ENCODE peak calls at places on chromosome X, in six cellular contexts. One of them, this sample, is unnamed.

GRCh38 chrX:94424456-94424855 is 750.5 kb downstream of the FAM133A start:
- DNase-seq in BJ: no peak
- DNase-seq in OCI-LY7: no peak
- DNase-seq in cardiac muscle cell: no peak
- DNase-seq in SJSA1: no peak
- DNase-seq in heart right ventricle: no peak
- DNase-seq in this sample: no peak

GRCh38 chrX:43552703-43553102 is 103.4 kb upstream of the MAOA start:
- DNase-seq in BJ: no peak
- DNase-seq in OCI-LY7: no peak
- DNase-seq in cardiac muscle cell: no peak
- DNase-seq in SJSA1: no peak
- DNase-seq in heart right ventricle: no peak
- DNase-seq in this sample: no peak

GRCh38 chrX:7950865-7951264 is 23.7 kb upstream of the PNPLA4 start:
- DNase-seq in BJ: no peak
- DNase-seq in OCI-LY7: peak
- DNase-seq in cardiac muscle cell: peak
- DNase-seq in SJSA1: no peak
- DNase-seq in heart right ventricle: no peak
- DNase-seq in this sample: no peak

GRCh38 chrX:95057341-95057740 is 1383.3 kb downstream of the FAM133A start:
- DNase-seq in BJ: no peak
- DNase-seq in OCI-LY7: no peak
- DNase-seq in cardiac muscle cell: no peak
- DNase-seq in SJSA1: no peak
- DNase-seq in heart right ventricle: no peak
- DNase-seq in this sample: no peak

GRCh38 chrX:6708041-6708440 is 173.1 kb upstream of the VCX3A start:
- DNase-seq in BJ: peak
- DNase-seq in OCI-LY7: no peak
- DNase-seq in cardiac muscle cell: no peak
- DNase-seq in SJSA1: no peak
- DNase-seq in heart right ventricle: no peak
- DNase-seq in this sample: no peak

GRCh38 chrX:2552621-2553297 is 52.0 kb upstream of the DHRSX start:
- DNase-seq in BJ: peak
- DNase-seq in OCI-LY7: no peak
- DNase-seq in cardiac muscle cell: no peak
- DNase-seq in SJSA1: peak
- DNase-seq in heart right ventricle: no peak
- DNase-seq in this sample: no peak

GRCh38 chrX:121256653-121257052 is 209.2 kb downstream of the GLUD2 start:
- DNase-seq in BJ: no peak
- DNase-seq in OCI-LY7: no peak
- DNase-seq in cardiac muscle cell: no peak
- DNase-seq in SJSA1: no peak
- DNase-seq in heart right ventricle: no peak
- DNase-seq in this sample: no peak

GRCh38 chrX:115408736-115409390 is 119.3 kb downstream of the LUZP4 start:
- DNase-seq in BJ: no peak
- DNase-seq in OCI-LY7: no peak
- DNase-seq in cardiac muscle cell: no peak
- DNase-seq in SJSA1: no peak
- DNase-seq in heart right ventricle: no peak
- DNase-seq in this sample: no peak

GRCh38 chrX:49171752-49172279 is at the start of gene PLP2:
- DNase-seq in BJ: no peak
- DNase-seq in OCI-LY7: peak
- DNase-seq in cardiac muscle cell: peak
- DNase-seq in SJSA1: peak
- DNase-seq in heart right ventricle: no peak
- DNase-seq in this sample: peak

GRCh38 chrX:96564595-96564994 is 120.0 kb upstream of the DIAPH2 start:
- DNase-seq in BJ: no peak
- DNase-seq in OCI-LY7: no peak
- DNase-seq in cardiac muscle cell: no peak
- DNase-seq in SJSA1: no peak
- DNase-seq in heart right ventricle: no peak
- DNase-seq in this sample: no peak

GRCh38 chrX:46317158-46317557 is 228.1 kb downstream of the ZNF674 start:
- DNase-seq in BJ: no peak
- DNase-seq in OCI-LY7: no peak
- DNase-seq in cardiac muscle cell: no peak
- DNase-seq in SJSA1: no peak
- DNase-seq in heart right ventricle: no peak
- DNase-seq in this sample: no peak

GRCh38 chrX:151082077-151082948 is 94.1 kb upstream of the GPR50 start:
- DNase-seq in BJ: no peak
- DNase-seq in OCI-LY7: peak
- DNase-seq in cardiac muscle cell: peak
- DNase-seq in SJSA1: peak
- DNase-seq in heart right ventricle: peak
- DNase-seq in this sample: peak

GRCh38 chrX:41276661-41277506 is 57.1 kb upstream of the DDX3X start:
- DNase-seq in BJ: no peak
- DNase-seq in OCI-LY7: peak
- DNase-seq in cardiac muscle cell: no peak
- DNase-seq in SJSA1: no peak
- DNase-seq in heart right ventricle: no peak
- DNase-seq in this sample: no peak

GRCh38 chrX:30653415-30654131 is at the start of gene GK:
- DNase-seq in BJ: no peak
- DNase-seq in OCI-LY7: peak
- DNase-seq in cardiac muscle cell: peak
- DNase-seq in SJSA1: peak
- DNase-seq in heart right ventricle: peak
- DNase-seq in this sample: peak

GRCh38 chrX:47607091-47607490 is 12.6 kb downstream of the SYN1 start:
- DNase-seq in BJ: no peak
- DNase-seq in OCI-LY7: no peak
- DNase-seq in cardiac muscle cell: no peak
- DNase-seq in SJSA1: no peak
- DNase-seq in heart right ventricle: no peak
- DNase-seq in this sample: no peak

GRCh38 chrX:107716045-107716684 is 59.4 kb downstream of the TSC22D3 start:
- DNase-seq in BJ: no peak
- DNase-seq in OCI-LY7: peak
- DNase-seq in cardiac muscle cell: peak
- DNase-seq in SJSA1: peak
- DNase-seq in heart right ventricle: no peak
- DNase-seq in this sample: no peak

GRCh38 chrX:140563893-140564292 is 59.0 kb upstream of the SOX3 start:
- DNase-seq in BJ: no peak
- DNase-seq in OCI-LY7: no peak
- DNase-seq in cardiac muscle cell: no peak
- DNase-seq in SJSA1: no peak
- DNase-seq in heart right ventricle: no peak
- DNase-seq in this sample: no peak

GRCh38 chrX:128396601-128397000 is 344.4 kb upstream of the ACTRT1 start:
- DNase-seq in BJ: no peak
- DNase-seq in OCI-LY7: no peak
- DNase-seq in cardiac muscle cell: no peak
- DNase-seq in SJSA1: no peak
- DNase-seq in heart right ventricle: no peak
- DNase-seq in this sample: no peak

GRCh38 chrX:9466115-9466495 is 1.2 kb downstream of the TBL1X start:
- DNase-seq in BJ: no peak
- DNase-seq in OCI-LY7: peak
- DNase-seq in cardiac muscle cell: peak
- DNase-seq in SJSA1: no peak
- DNase-seq in heart right ventricle: peak
- DNase-seq in this sample: peak

GRCh38 chrX:126552313-126553022 is at the start of gene DCAF12L1:
- DNase-seq in BJ: no peak
- DNase-seq in OCI-LY7: no peak
- DNase-seq in cardiac muscle cell: peak
- DNase-seq in SJSA1: no peak
- DNase-seq in heart right ventricle: no peak
- DNase-seq in this sample: no peak

GRCh38 chrX:8879750-8880149 is 78.6 kb upstream of the FAM9A start:
- DNase-seq in BJ: no peak
- DNase-seq in OCI-LY7: peak
- DNase-seq in cardiac muscle cell: no peak
- DNase-seq in SJSA1: peak
- DNase-seq in heart right ventricle: no peak
- DNase-seq in this sample: no peak

DNA sequence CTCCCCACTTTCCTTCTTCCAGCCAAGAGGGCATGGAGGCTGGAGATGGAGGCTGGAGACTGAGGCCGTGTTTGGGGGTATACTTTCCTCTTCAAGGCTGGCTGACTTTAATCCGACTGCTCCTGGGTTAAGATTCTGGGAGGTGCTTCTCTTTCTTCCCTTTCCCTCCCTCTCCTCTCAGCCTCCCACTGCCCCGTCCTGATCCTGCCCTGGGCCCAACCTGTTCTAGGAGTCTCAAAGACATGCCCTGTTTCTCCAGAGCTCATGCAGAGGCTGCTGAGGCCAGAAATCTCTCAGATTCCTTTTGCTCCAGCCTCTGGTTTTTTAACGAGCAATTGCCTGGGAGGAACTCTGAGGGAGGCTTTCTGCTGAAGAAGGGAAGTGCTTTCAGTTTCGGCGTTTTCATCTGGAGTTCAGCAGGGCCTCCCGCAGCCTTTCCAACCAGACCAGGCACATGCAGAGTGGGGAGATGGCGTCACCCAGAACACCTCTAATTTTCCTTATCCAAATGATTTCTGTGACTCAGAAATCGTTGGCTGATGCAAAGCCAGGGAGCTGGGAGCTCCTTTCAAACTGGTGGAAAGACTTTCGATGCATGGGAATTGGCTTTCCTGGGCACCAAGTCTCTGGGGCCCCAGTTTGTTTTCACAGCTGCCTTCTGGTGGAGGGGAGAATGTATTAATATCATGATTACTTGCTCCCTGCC is 34.5 kb upstream of the FAM9C start:
- DNase-seq in BJ: peak
- DNase-seq in OCI-LY7: no peak
- DNase-seq in cardiac muscle cell: no peak
- DNase-seq in SJSA1: no peak
- DNase-seq in heart right ventricle: peak
- DNase-seq in this sample: peak
- H3K4me3 ChIP-seq in BJ: no peak
- H3K4me3 ChIP-seq in OCI-LY7: peak
- H3K4me3 ChIP-seq in cardiac muscle cell: no peak
- H3K4me3 ChIP-seq in SJSA1: no peak
- H3K4me3 ChIP-seq in heart right ventricle: no peak
- H3K4me3 ChIP-seq in this sample: peak

GRCh38 chrX:73213734-73214133 is 917 bp downstream of the NAP1L2 start:
- DNase-seq in BJ: no peak
- DNase-seq in OCI-LY7: no peak
- DNase-seq in cardiac muscle cell: no peak
- DNase-seq in SJSA1: no peak
- DNase-seq in heart right ventricle: no peak
- DNase-seq in this sample: no peak

GRCh38 chrX:73215263-73215662 is 612 bp upstream of the NAP1L2 start:
- DNase-seq in BJ: no peak
- DNase-seq in OCI-LY7: no peak
- DNase-seq in cardiac muscle cell: no peak
- DNase-seq in SJSA1: no peak
- DNase-seq in heart right ventricle: no peak
- DNase-seq in this sample: no peak

DNA sequence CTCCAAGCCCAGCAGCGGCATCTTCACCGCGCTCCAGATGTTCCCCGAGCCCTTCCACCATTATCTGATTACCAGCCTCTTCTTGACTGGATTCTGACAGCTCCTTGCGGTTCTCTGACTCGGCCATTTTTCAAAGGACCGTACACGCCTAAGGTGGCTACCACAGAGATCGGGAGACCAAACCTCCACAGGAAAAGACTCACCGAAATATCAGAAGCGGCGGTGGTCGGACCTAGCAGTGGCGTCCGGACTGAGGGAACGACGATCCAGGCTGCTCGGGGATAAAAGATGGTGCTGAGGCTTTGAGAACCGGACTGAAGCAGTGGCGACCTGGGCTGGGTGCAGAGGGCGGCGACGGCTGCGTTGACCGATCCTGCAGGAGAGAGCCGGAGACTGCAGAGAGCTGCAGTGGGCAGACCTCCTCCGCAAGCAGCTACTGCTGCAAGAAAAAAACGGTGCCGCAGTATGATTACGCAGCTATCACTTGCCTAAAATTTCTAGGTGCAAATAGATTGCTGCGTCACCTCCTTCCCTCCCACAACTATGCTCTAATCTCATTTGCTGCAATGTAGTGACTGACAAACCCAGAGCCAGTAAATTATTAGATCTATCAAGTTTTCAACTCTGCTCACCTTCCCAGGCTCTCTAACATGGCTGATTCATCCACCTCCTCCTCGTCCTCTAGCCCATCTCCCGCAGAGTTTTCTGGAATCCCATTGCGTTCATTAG is at the start of gene NAP1L2:
- DNase-seq in BJ: no peak
- DNase-seq in OCI-LY7: no peak
- DNase-seq in cardiac muscle cell: peak
- DNase-seq in SJSA1: no peak
- DNase-seq in heart right ventricle: peak
- DNase-seq in this sample: peak
- H3K4me3 ChIP-seq in BJ: peak
- H3K4me3 ChIP-seq in OCI-LY7: no peak
- H3K4me3 ChIP-seq in cardiac muscle cell: peak
- H3K4me3 ChIP-seq in SJSA1: no peak
- H3K4me3 ChIP-seq in heart right ventricle: peak
- H3K4me3 ChIP-seq in this sample: peak

GRCh38 chrX:134000260-134001245 is 15.2 kb upstream of the GPC3 start:
- DNase-seq in BJ: no peak
- DNase-seq in OCI-LY7: no peak
- DNase-seq in cardiac muscle cell: no peak
- DNase-seq in SJSA1: no peak
- DNase-seq in heart right ventricle: no peak
- DNase-seq in this sample: no peak
- H3K4me3 ChIP-seq in BJ: no peak
- H3K4me3 ChIP-seq in OCI-LY7: no peak
- H3K4me3 ChIP-seq in cardiac muscle cell: no peak
- H3K4me3 ChIP-seq in SJSA1: no peak
- H3K4me3 ChIP-seq in heart right ventricle: no peak
- H3K4me3 ChIP-seq in this sample: no peak

DNA sequence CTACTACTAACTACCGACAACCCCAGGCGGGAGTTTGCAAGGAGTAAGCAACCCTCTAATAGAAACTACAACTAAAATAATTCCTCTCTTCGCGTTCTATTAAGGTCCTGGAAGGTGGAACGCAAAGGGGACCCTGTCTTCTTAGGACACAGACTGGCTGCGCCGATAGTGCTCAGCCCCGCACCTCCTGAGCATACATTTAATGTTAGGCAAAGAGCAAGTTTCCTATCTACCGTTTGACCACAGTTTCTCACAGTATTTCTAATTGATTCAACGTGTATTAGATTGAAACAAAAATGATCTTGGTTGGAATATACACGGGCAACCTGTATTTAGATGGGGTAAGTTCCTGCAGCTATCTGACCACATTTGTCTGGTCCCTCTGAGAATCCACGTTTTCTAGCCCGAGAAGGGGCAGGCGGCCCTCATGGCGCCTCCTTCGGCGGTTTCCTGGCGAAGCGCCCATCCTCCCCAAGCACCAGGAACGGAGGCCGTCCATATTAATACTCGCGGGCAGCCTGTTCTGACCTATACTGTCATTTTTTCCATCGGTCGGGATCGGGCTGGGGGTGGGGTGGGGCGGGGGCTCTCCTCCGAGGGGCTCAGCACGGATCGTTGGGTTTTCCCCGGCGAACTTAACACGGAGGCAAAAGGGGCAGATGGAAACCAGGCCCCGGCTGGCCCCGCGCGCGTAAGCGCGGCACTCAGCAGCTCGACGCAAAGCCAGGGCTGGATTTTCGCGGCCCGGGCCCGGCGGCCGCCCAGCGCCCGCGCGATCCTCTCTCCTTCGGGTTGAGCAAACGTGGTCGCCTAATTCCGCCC is 77.0 kb upstream of the BCOR start:
- DNase-seq in BJ: no peak
- DNase-seq in OCI-LY7: peak
- DNase-seq in cardiac muscle cell: peak
- DNase-seq in SJSA1: peak
- DNase-seq in heart right ventricle: no peak
- DNase-seq in this sample: no peak
- H3K4me3 ChIP-seq in BJ: peak
- H3K4me3 ChIP-seq in OCI-LY7: peak
- H3K4me3 ChIP-seq in cardiac muscle cell: peak
- H3K4me3 ChIP-seq in SJSA1: peak
- H3K4me3 ChIP-seq in heart right ventricle: peak
- H3K4me3 ChIP-seq in this sample: peak

This sample was measured in left ventricle myocardium inferior.